ENCODE peak calls at places on chromosomes 6 and 20, in seven cellular contexts. C is cardiac muscle cell, J is astrocyte, W is sigmoid colon, U is neural progenitor cell, S is H9, Q is fibroblast of lung. L is an unnamed sample.

GRCh38 chr6:39188101-39188455 is 41.2 kb downstream of the KCNK5 start:
- DNase-seq in C (no peak), J (no peak), W (no peak), U (no peak), S (no peak), Q (no peak), L (no peak)

GRCh38 chr6:26022166-26022510 is 59.5 kb downstream of the TRIM38 start:
- DNase-seq in C (peak), J (peak), W (peak), U (peak), S (no peak), Q (peak), L (peak)

GRCh38 chr6:163438940-163439335 is 24.4 kb downstream of the QKI start:
- DNase-seq in C (no peak), J (no peak), W (no peak), U (no peak), S (no peak), Q (no peak), L (peak)

GRCh38 chr6:145209312-145209711 is 526.0 kb downstream of the EPM2A start:
- DNase-seq in C (no peak), J (no peak), W (no peak), U (no peak), S (no peak), Q (no peak), L (no peak)

GRCh38 chr20:11376998-11377397 is 540.7 kb upstream of the BTBD3 start:
- DNase-seq in C (no peak), J (peak), W (no peak), U (no peak), S (no peak), Q (peak), L (no peak)

GRCh38 chr6:116392158-116393032 is 21.6 kb downstream of the DSE start:
- DNase-seq in C (peak), J (peak), W (no peak), U (no peak), S (no peak), Q (no peak), L (no peak)

GRCh38 chr6:136015531-136015930 is 164.0 kb downstream of the PDE7B start:
- DNase-seq in C (peak), J (peak), W (no peak), U (no peak), S (no peak), Q (peak), L (no peak)

GRCh38 chr6:99334526-99335127 is 14.8 kb downstream of the FAXC start:
- DNase-seq in C (peak), J (peak), W (no peak), U (peak), S (peak), Q (peak), L (no peak)

GRCh38 chr6:52360601-52361346 is 1.2 kb upstream of the PAQR8 start:
- DNase-seq in C (no peak), J (no peak), W (no peak), U (no peak), S (no peak), Q (no peak), L (no peak)

GRCh38 chr20:39181490-39181889 is 219.3 kb downstream of the DHX35 start:
- DNase-seq in C (no peak), J (no peak), W (no peak), U (no peak), S (no peak), Q (no peak), L (no peak)

GRCh38 chr6:32622545-32623401 is 14.4 kb upstream of the HLA-DQA1 start:
- DNase-seq in C (peak), J (peak), W (no peak), U (peak), S (peak), Q (no peak), L (no peak)

GRCh38 chr20:58883243-58883691 is 30.8 kb downstream of the GNAS start:
- DNase-seq in C (no peak), J (peak), W (no peak), U (peak), S (peak), Q (no peak), L (no peak)

GRCh38 chr6:3019749-3020320 is 20.1 kb downstream of the NQO2 start:
- DNase-seq in C (no peak), J (no peak), W (no peak), U (no peak), S (no peak), Q (no peak), L (no peak)

GRCh38 chr6:168099201-168100010 is 20.4 kb upstream of the FRMD1 start:
- DNase-seq in C (no peak), J (no peak), W (no peak), U (peak), S (peak), Q (no peak), L (no peak)

GRCh38 chr20:40692240-40693011 is 3.4 kb upstream of the MAFB start:
- DNase-seq in C (no peak), J (no peak), W (no peak), U (peak), S (peak), Q (no peak), L (no peak)

GRCh38 chr6:75870389-75870788 is 121.3 kb downstream of the MYO6 start:
- DNase-seq in C (no peak), J (no peak), W (no peak), U (no peak), S (no peak), Q (no peak), L (no peak)

GRCh38 chr6:156777866-156778614 is 862 bp downstream of the ARID1B start:
- DNase-seq in C (peak), J (no peak), W (peak), U (peak), S (peak), Q (peak), L (peak)

GRCh38 chr20:63848003-63848911 is 13.0 kb upstream of the ABHD16B start:
- DNase-seq in C (no peak), J (no peak), W (no peak), U (no peak), S (peak), Q (no peak), L (no peak)

GRCh38 chr6:53279301-53279700 is 69.4 kb downstream of the ELOVL5 start:
- DNase-seq in C (no peak), J (no peak), W (no peak), U (no peak), S (no peak), Q (no peak), L (no peak)

GRCh38 chr20:61253640-61254511 is 1.8 kb downstream of the CDH4 start:
- DNase-seq in C (peak), J (peak), W (no peak), U (peak), S (peak), Q (peak), L (no peak)

GRCh38 chr6:16409531-16410441 is 171.4 kb downstream of the GMPR start:
- DNase-seq in C (peak), J (peak), W (peak), U (peak), S (peak), Q (peak), L (peak)

GRCh38 chr20:17990278-17990972 is 21.6 kb downstream of the MGME1 start:
- DNase-seq in C (peak), J (no peak), W (no peak), U (no peak), S (no peak), Q (peak), L (no peak)

GRCh38 chr6:34027445-34027936 is 118.4 kb downstream of the GRM4 start:
- DNase-seq in C (peak), J (no peak), W (no peak), U (peak), S (peak), Q (peak), L (no peak)

GRCh38 chr6:22828179-22829062 is 259.1 kb downstream of the HDGFL1 start:
- DNase-seq in C (peak), J (peak), W (no peak), U (peak), S (peak), Q (peak), L (no peak)

GRCh38 chr6:78605909-78606446 is 261.4 kb upstream of the IRAK1BP1 start:
- DNase-seq in C (peak), J (peak), W (no peak), U (no peak), S (no peak), Q (peak), L (no peak)

GRCh38 chr6:169087436-169088046 is 166.1 kb downstream of the THBS2 start:
- DNase-seq in C (peak), J (peak), W (no peak), U (no peak), S (no peak), Q (peak), L (no peak)

GRCh38 chr6:114108119-114109002 is 137.4 kb upstream of the HDAC2 start:
- DNase-seq in C (peak), J (peak), W (peak), U (peak), S (peak), Q (peak), L (peak)

GRCh38 chr6:48068326-48069191 is 42.4 kb downstream of the PTCHD4 start:
- DNase-seq in C (no peak), J (no peak), W (no peak), U (peak), S (peak), Q (no peak), L (peak)

GRCh38 chr6:155250701-155251381 is 13.0 kb upstream of the CLDN20 start:
- DNase-seq in C (no peak), J (no peak), W (no peak), U (no peak), S (no peak), Q (no peak), L (no peak)

GRCh38 chr6:37560737-37561103 is 61.0 kb upstream of the CCDC167 start:
- DNase-seq in C (no peak), J (no peak), W (no peak), U (no peak), S (no peak), Q (no peak), L (no peak)

GRCh38 chr6:35511980-35512379 is 716 bp downstream of the TULP1 start:
- DNase-seq in C (no peak), J (no peak), W (no peak), U (no peak), S (no peak), Q (no peak), L (no peak)

GRCh38 chr6:107991939-107992560 is 34.0 kb upstream of the SEC63 start:
- DNase-seq in C (no peak), J (no peak), W (no peak), U (no peak), S (no peak), Q (no peak), L (no peak)

GRCh38 chr6:142361345-142361744 is 59.5 kb downstream of the ADGRG6 start:
- DNase-seq in C (no peak), J (no peak), W (no peak), U (no peak), S (no peak), Q (no peak), L (no peak)

GRCh38 chr6:97215157-97215769 is 67.8 kb downstream of the MMS22L start:
- DNase-seq in C (peak), J (peak), W (no peak), U (peak), S (peak), Q (peak), L (peak)

GRCh38 chr20:19081937-19082336 is 130.5 kb upstream of the SLC24A3 start:
- DNase-seq in C (no peak), J (no peak), W (no peak), U (no peak), S (no peak), Q (no peak), L (no peak)

GRCh38 chr6:148247386-148248063 is 95.1 kb upstream of the SASH1 start:
- DNase-seq in C (no peak), J (no peak), W (no peak), U (no peak), S (no peak), Q (no peak), L (no peak)

GRCh38 chr6:148251286-148251685 is 91.4 kb upstream of the SASH1 start:
- DNase-seq in C (peak), J (peak), W (no peak), U (peak), S (no peak), Q (peak), L (no peak)

GRCh38 chr6:148251891-148252290 is 90.7 kb upstream of the SASH1 start:
- DNase-seq in C (peak), J (no peak), W (no peak), U (no peak), S (no peak), Q (no peak), L (no peak)

DNA sequence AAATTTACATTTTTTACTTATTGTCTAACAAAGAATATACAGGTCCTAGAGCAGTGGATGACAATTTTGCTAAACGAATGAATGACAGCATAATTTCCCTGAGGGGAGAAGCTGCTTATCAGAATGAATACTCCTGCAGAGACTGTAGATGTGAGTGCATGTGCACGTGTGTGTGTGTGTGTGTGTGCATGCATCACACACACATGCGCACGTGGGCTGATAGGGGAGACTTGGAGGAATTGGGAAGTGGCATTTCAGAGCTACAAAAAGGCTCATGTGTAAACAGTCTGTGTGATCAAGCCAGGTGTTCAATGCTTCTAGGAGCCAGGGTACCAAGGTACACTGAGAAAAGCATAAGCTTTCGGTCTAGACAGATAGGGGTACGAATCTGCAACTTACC is 93.5 kb upstream of the SASH1 start:
- DNase-seq in C (no peak), J (no peak), W (no peak), U (no peak), S (no peak), Q (no peak), L (no peak)
- H3K27ac ChIP-seq in C (no peak), J (no peak), W (no peak), U (no peak), S (no peak), Q (no peak), L (no peak)

GRCh38 chr6:13574149-13574570 is 241 bp upstream of the SIRT5 start:
- DNase-seq in C (peak), J (peak), W (peak), U (peak), S (peak), Q (peak), L (peak)
- TF ChIP-seq CTCF in C (peak), J (no peak), W (no peak), U (peak), S (peak), Q (peak), L (peak)

DNA sequence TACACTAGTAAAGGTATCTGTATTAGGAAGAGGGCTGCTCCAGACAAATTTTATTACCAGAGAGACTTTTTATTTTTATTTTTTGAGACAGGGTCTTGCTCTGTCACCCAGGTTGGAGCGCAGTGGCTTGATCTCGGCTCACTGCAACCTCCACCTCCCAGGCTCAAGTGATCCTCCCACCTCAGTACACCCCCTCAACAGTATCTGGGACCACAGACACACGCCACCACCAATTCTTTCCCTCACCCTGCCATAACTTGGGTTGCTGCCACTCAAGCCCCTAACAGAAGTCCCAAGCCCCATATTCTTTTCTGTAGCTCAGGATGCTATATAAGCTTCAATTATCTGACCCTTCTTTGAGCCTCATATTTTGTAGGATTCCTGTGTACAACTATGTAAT is 6.9 kb downstream of the BCL2L1 start:
- DNase-seq in C (no peak), J (no peak), W (peak), U (no peak), S (no peak), Q (no peak), L (no peak)
- H3K27ac ChIP-seq in C (no peak), J (no peak), W (peak), U (no peak), S (no peak), Q (no peak), L (peak)

GRCh38 chr20:49523767-49524360 is 41.4 kb upstream of the KCNB1 start:
- DNase-seq in C (no peak), J (no peak), W (peak), U (no peak), S (no peak), Q (no peak), L (no peak)
- TF ChIP-seq CTCF in C (no peak), J (no peak), W (no peak), U (no peak), S (no peak), Q (no peak), L (no peak)

GRCh38 chr20:47405775-47406325 is 49.4 kb upstream of the ZMYND8 start:
- DNase-seq in C (no peak), J (no peak), W (no peak), U (no peak), S (no peak), Q (no peak), L (no peak)

GRCh38 chr20:47412073-47412472 is 55.6 kb upstream of the ZMYND8 start:
- DNase-seq in C (no peak), J (no peak), W (no peak), U (no peak), S (no peak), Q (no peak), L (no peak)

GRCh38 chr20:47406849-47407682 is 50.6 kb upstream of the ZMYND8 start:
- DNase-seq in C (no peak), J (peak), W (no peak), U (no peak), S (no peak), Q (peak), L (no peak)

GRCh38 chr20:47413189-47413588 is 56.7 kb upstream of the ZMYND8 start:
- DNase-seq in C (no peak), J (no peak), W (no peak), U (no peak), S (no peak), Q (no peak), L (no peak)

GRCh38 chr20:47411161-47411560 is 54.7 kb upstream of the ZMYND8 start:
- DNase-seq in C (no peak), J (no peak), W (no peak), U (no peak), S (no peak), Q (no peak), L (peak)
- H3K27ac ChIP-seq in C (no peak), J (no peak), W (peak), U (no peak), S (no peak), Q (no peak), L (no peak)

L was measured in dorsolateral prefrontal cortex.